ENCODE peak calls at places on chromosome 15, in five cellular contexts. T is Peyer's patch, C is HCT116, V is kidney epithelial cell, L is tibial artery. G is an unnamed sample.

GRCh38 chr15:36877796-36878744 is 222.3 kb downstream of the MEIS2 start:
- DNase-seq in T (no peak), C (no peak), V (no peak), L (no peak), G (no peak)

GRCh38 chr15:90906181-90906849 is 3.2 kb downstream of the MAN2A2 start:
- DNase-seq in T (no peak), C (no peak), V (no peak), L (no peak), G (no peak)

GRCh38 chr15:44286814-44287555 is 1.5 kb upstream of the GOLM2 start:
- DNase-seq in T (no peak), C (no peak), V (no peak), L (no peak), G (no peak)

GRCh38 chr15:74857671-74858365 is 14.9 kb upstream of the ULK3 start:
- DNase-seq in T (no peak), C (no peak), V (no peak), L (no peak), G (no peak)

GRCh38 chr15:89416339-89417183 is 79.8 kb downstream of the RHCG start:
- DNase-seq in T (peak; percentile 60), C (peak; percentile 71), V (no peak), L (no peak), G (peak; percentile 91)

GRCh38 chr15:48681274-48681840 is 35.8 kb upstream of the FBN1 start:
- DNase-seq in T (no peak), C (no peak), V (no peak), L (no peak), G (no peak)

GRCh38 chr15:68526784-68527183 is 52.0 kb upstream of the CORO2B start:
- DNase-seq in T (no peak), C (no peak), V (no peak), L (no peak), G (no peak)

GRCh38 chr15:38660726-38661125 is 96.1 kb upstream of the RASGRP1 start:
- DNase-seq in T (no peak), C (no peak), V (no peak), L (no peak), G (no peak)

GRCh38 chr15:45795487-45796069 is 160.7 kb downstream of the SQOR start:
- DNase-seq in T (no peak), C (peak; percentile 47), V (peak; percentile 50), L (no peak), G (peak; percentile 34)

GRCh38 chr15:61750271-61751084 is 309.8 kb downstream of the VPS13C start:
- DNase-seq in T (no peak), C (no peak), V (no peak), L (no peak), G (no peak)

GRCh38 chr15:40990789-40991188 is 37.5 kb downstream of the CHAC1 start:
- DNase-seq in T (no peak), C (no peak), V (no peak), L (no peak), G (no peak)

GRCh38 chr15:64699767-64700388 is 75.5 kb downstream of the RBPMS2 start:
- DNase-seq in T (no peak), C (no peak), V (no peak), L (peak; percentile 77), G (no peak)

GRCh38 chr15:73573572-73573971 is 59.6 kb downstream of the NPTN start:
- DNase-seq in T (no peak), C (no peak), V (no peak), L (no peak), G (no peak)

GRCh38 chr15:60853077-60853476 is 374.1 kb upstream of the ICE2 start:
- DNase-seq in T (no peak), C (no peak), V (no peak), L (no peak), G (no peak)

GRCh38 chr15:99963096-99963825 is 230.0 kb upstream of the LYSMD4 start:
- DNase-seq in T (no peak), C (no peak), V (peak; percentile 49), L (peak; percentile 21), G (no peak)

GRCh38 chr15:48914717-48915116 is 36.8 kb downstream of the EID1 start:
- DNase-seq in T (no peak), C (no peak), V (no peak), L (no peak), G (no peak)

GRCh38 chr15:63463030-63463429 is 41.4 kb upstream of the USP3 start:
- DNase-seq in T (no peak), C (no peak), V (no peak), L (no peak), G (peak; percentile 49)

GRCh38 chr15:29116970-29117700 is 152.5 kb downstream of the NSMCE3 start:
- DNase-seq in T (no peak), C (no peak), V (no peak), L (no peak), G (no peak)

GRCh38 chr15:29117778-29118177 is 151.8 kb downstream of the NSMCE3 start:
- DNase-seq in T (no peak), C (no peak), V (no peak), L (no peak), G (no peak)

GRCh38 chr15:29113336-29114276 is 156.0 kb downstream of the NSMCE3 start:
- DNase-seq in T (no peak), C (no peak), V (no peak), L (no peak), G (no peak)

GRCh38 chr15:29114277-29115092 is 155.1 kb downstream of the NSMCE3 start:
- DNase-seq in T (no peak), C (no peak), V (no peak), L (no peak), G (no peak)

DNA sequence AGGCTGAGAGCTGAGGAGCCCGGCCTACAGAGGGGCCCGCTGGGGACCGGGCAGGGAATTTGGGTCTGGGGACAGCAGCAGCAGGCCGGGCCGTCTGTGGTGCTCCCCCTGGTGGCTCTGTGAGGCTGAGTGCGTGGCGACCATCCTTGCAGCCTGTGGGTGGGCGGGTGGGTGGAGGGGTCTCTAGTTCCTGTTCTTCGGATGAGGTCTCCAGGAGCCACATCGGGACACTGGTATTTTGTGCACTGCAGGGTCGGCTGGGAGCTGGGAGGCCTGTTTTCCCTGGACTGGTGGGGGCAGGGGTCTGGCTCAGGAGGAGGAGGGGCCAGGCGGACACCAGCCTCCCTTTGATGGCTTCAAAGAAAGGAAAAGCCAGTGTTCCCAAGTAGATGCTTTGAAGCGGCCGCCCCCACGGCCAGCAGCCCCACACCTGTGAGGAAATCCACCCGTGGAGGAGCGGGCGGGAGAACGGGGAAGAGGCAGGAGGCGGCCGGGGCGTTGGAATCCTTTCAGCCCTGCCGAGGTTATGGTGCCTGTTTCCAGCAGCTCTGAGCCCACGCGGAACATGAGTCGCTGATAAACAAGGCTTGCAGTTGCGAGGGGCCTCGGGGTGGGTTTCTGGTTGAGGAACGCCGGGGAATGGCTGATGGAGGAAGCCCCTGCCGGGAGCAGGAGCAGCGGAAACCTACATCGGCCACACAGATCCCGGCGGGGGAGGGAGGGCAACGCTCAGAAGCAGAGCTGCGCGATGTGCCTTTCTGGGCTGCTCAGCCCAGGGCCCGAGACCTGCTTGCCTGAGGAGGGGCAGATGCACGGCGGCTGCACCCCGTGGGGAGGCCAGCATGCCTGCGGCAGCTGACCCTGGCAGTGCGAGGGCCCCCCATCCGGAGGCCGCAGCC is 154.3 kb downstream of the NSMCE3 start:
- DNase-seq in T (no peak), C (no peak), V (no peak), L (no peak), G (no peak)
- H3K4me3 ChIP-seq in T (no peak overlapping the region), C (no peak overlapping the region), V (peak overlapping the region; percentile 30), L (peak overlapping the region; percentile 48), G (no peak overlapping the region)

DNA sequence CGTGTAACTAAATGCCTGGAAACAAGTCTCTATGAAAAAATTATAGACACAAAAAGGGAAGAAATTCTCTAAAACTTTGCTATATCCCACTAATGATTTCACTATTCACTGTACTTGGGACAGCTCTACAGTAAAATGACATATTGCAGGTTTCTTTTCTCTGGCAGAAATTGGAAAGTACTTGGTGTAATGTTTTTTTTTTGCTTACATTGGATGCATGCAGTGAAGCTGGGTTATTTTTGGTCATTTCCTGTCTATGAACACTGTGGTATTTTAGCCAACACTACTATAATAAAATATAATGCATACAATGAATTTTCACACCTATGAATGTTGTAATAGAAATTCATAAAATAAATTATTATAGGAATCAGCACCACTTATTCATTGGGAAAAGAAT is 109.7 kb downstream of the LRRC49 start:
- DNase-seq in T (no peak), C (no peak), V (no peak), L (no peak), G (no peak)
- H3K27me3 ChIP-seq in T (no peaks in the 10 kb centered on the region), C (no peaks in the 10 kb centered on the region), V (no peaks in the 10 kb centered on the region), L (no peaks in the 10 kb centered on the region), G (no peaks in the 10 kb centered on the region)

GRCh38 chr15:66653852-66654251 is 48.2 kb upstream of the SMAD6 start:
- DNase-seq in T (no peak), C (no peak), V (no peak), L (no peak), G (no peak)

GRCh38 chr15:66655511-66655910 is 46.5 kb upstream of the SMAD6 start:
- DNase-seq in T (no peak), C (no peak), V (no peak), L (no peak), G (no peak)

GRCh38 chr15:66653398-66653797 is 48.6 kb upstream of the SMAD6 start:
- DNase-seq in T (no peak), C (no peak), V (no peak), L (no peak), G (no peak)

GRCh38 chr15:66655997-66656396 is 46.0 kb upstream of the SMAD6 start:
- DNase-seq in T (no peak), C (no peak), V (no peak), L (no peak), G (no peak)

GRCh38 chr15:66654718-66655375 is 47.2 kb upstream of the SMAD6 start:
- DNase-seq in T (no peak), C (no peak), V (no peak), L (no peak), G (no peak)
- H3K4me3 ChIP-seq in T (peak overlapping the region; percentile 7), C (no peak overlapping the region), V (no peak overlapping the region), L (peak overlapping the region; percentile 49), G (no peak overlapping the region)

GRCh38 chr15:96582473-96582872 is 252.0 kb downstream of the NR2F2 start:
- DNase-seq in T (no peak), C (no peak), V (no peak), L (no peak), G (no peak)
- H3K27me3 ChIP-seq in T (no peaks in the 10 kb centered on the region), C (peaks cover 55% of the 10 kb centered on the region), V (no peaks in the 10 kb centered on the region), L (no peaks in the 10 kb centered on the region), G (peaks cover 10% of the 10 kb centered on the region)

G was measured in HAP-1.